ENCODE peak calls at places on chromosome 20, in seven cellular contexts. G is erythroblast; H is left lung; I is GM12865; C is AG08395; M is stimulated activated naive CD4-positive, alpha-beta T cell; V is H4. F is an unnamed sample.

GRCh38 chr20:48875914-48876240 is 45.6 kb upstream of the ARFGEF2 start:
- DNase-seq in M (no peak), V (no peak), I (peak), G (peak), H (no peak), C (peak), F (no peak)

GRCh38 chr20:10475225-10475624 is 40.1 kb downstream of the SLX4IP start:
- DNase-seq in I (no peak), H (no peak), G (peak), C (no peak), M (no peak), V (no peak), F (no peak)

GRCh38 chr20:40600441-40601235 is 88.4 kb downstream of the MAFB start:
- DNase-seq in I (no peak), H (no peak), V (no peak), G (no peak), C (no peak), M (no peak), F (no peak)

GRCh38 chr20:37986873-37987601 is 46.2 kb downstream of the TTI1 start:
- DNase-seq in G (peak), V (peak), H (peak), I (no peak), C (peak), M (no peak), F (peak)

GRCh38 chr20:47857142-47857993 is 72.1 kb upstream of the SULF2 start:
- DNase-seq in G (no peak), M (no peak), I (peak), V (no peak), H (no peak), C (peak), F (no peak)

GRCh38 chr20:54275359-54276108 is 67.6 kb downstream of the PFDN4 start:
- DNase-seq in C (no peak), V (no peak), I (no peak), H (no peak), M (no peak), G (no peak), F (no peak)

GRCh38 chr20:59749293-59749680 is 144.9 kb downstream of the PHACTR3 start:
- DNase-seq in M (no peak), G (no peak), V (no peak), C (peak), I (no peak), H (no peak), F (no peak)

GRCh38 chr20:35821807-35822242 is 50.0 kb downstream of the PHF20 start:
- DNase-seq in H (no peak), G (no peak), V (no peak), M (no peak), C (peak), I (no peak), F (no peak)

GRCh38 chr20:34582911-34583310 is 24.4 kb downstream of the MAP1LC3A start:
- DNase-seq in V (no peak), G (no peak), M (no peak), I (no peak), C (no peak), H (no peak), F (no peak)

GRCh38 chr20:18052856-18053255 is 4.9 kb downstream of the OVOL2 start:
- DNase-seq in M (no peak), V (no peak), C (no peak), G (no peak), H (no peak), I (no peak), F (no peak)

GRCh38 chr20:24912397-24913075 is 36.5 kb upstream of the CST7 start:
- DNase-seq in V (no peak), G (no peak), M (no peak), C (no peak), I (no peak), H (no peak), F (no peak)

GRCh38 chr20:51237278-51237677 is 214.4 kb upstream of the KCNG1 start:
- DNase-seq in I (no peak), C (peak), V (no peak), M (no peak), G (no peak), H (no peak), F (no peak)

GRCh38 chr20:23142162-23143050 is 56.3 kb upstream of the CD93 start:
- DNase-seq in V (no peak), G (no peak), H (peak), I (peak), M (no peak), C (no peak), F (no peak)

GRCh38 chr20:5933802-5934436 is 16.4 kb downstream of the TRMT6 start:
- DNase-seq in V (no peak), I (peak), H (no peak), G (peak), C (peak), M (no peak), F (no peak)

GRCh38 chr20:18989736-18990474 is 176.3 kb downstream of the SCP2D1 start:
- DNase-seq in H (no peak), I (no peak), C (no peak), M (no peak), G (no peak), V (no peak), F (no peak)

GRCh38 chr20:10665791-10666190 is 8.0 kb downstream of the JAG1 start:
- DNase-seq in V (no peak), H (no peak), M (no peak), C (no peak), G (no peak), I (no peak), F (no peak)

GRCh38 chr20:56957737-56958553 is 308.5 kb downstream of the BMP7 start:
- DNase-seq in G (no peak), V (peak), M (no peak), C (peak), I (no peak), H (no peak), F (no peak)

GRCh38 chr20:38435555-38435939 is 419 bp upstream of the SNHG17 start:
- DNase-seq in I (no peak), M (no peak), H (no peak), C (peak), V (no peak), G (no peak), F (no peak)

GRCh38 chr20:18537651-18538050 is 29.6 kb upstream of the SMIM26 start:
- DNase-seq in C (no peak), V (no peak), I (no peak), H (no peak), G (no peak), M (no peak), F (no peak)

GRCh38 chr20:40657526-40657925 is 31.5 kb downstream of the MAFB start:
- DNase-seq in V (no peak), M (no peak), G (no peak), H (no peak), I (no peak), C (peak), F (no peak)

GRCh38 chr20:21505810-21506530 is 7.9 kb downstream of the NKX2-2 start:
- DNase-seq in M (peak), H (no peak), G (peak), V (no peak), C (peak), I (peak), F (no peak)

GRCh38 chr20:22339946-22340345 is 244.4 kb downstream of the FOXA2 start:
- DNase-seq in M (no peak), H (no peak), V (no peak), C (no peak), G (no peak), I (no peak), F (no peak)

GRCh38 chr20:34863421-34863965 is 9.2 kb downstream of the GGT7 start:
- DNase-seq in H (no peak), I (no peak), C (no peak), V (no peak), M (no peak), G (no peak), F (no peak)

GRCh38 chr20:18727032-18727508 is 86.5 kb upstream of the SCP2D1 start:
- DNase-seq in V (no peak), I (no peak), C (no peak), M (no peak), G (no peak), H (no peak), F (no peak)

GRCh38 chr20:57407541-57407956 is 16.4 kb downstream of the RBM38 start:
- DNase-seq in M (no peak), I (no peak), V (no peak), H (no peak), G (no peak), C (no peak), F (no peak)

GRCh38 chr20:35226775-35227681 is 538 bp downstream of the MMP24 start:
- DNase-seq in G (peak), M (no peak), V (no peak), I (peak), C (peak), H (peak), F (no peak)

GRCh38 chr20:35991142-35991771 is 22.9 kb downstream of the CNBD2 start:
- DNase-seq in I (peak), C (peak), V (no peak), M (no peak), G (peak), H (no peak), F (no peak)

GRCh38 chr20:13012886-13013285 is 4.1 kb downstream of the SPTLC3 start:
- DNase-seq in C (no peak), M (no peak), G (no peak), I (no peak), V (no peak), H (no peak), F (no peak)

GRCh38 chr20:55057779-55058415 is 582.5 kb downstream of the DOK5 start:
- DNase-seq in H (no peak), V (peak), M (no peak), G (peak), I (no peak), C (no peak), F (no peak)

GRCh38 chr20:2507875-2508630 is 662 bp downstream of the ZNF343 start:
- DNase-seq in C (peak), M (no peak), I (peak), H (no peak), G (peak), V (no peak), F (no peak)

GRCh38 chr20:18380908-18381529 is 85.8 kb downstream of the DZANK1 start:
- DNase-seq in G (no peak), I (no peak), H (no peak), M (no peak), C (no peak), V (no peak), F (no peak)

GRCh38 chr20:50312682-50313187 is 122.1 kb downstream of the CEBPB start:
- DNase-seq in M (no peak), C (peak), G (no peak), V (peak), H (peak), I (no peak), F (no peak)

GRCh38 chr20:34112600-34113061 is 588 bp upstream of the EIF2S2 start:
- DNase-seq in G (peak), H (peak), M (no peak), V (peak), C (peak), I (peak), F (no peak)

GRCh38 chr20:62495798-62496325 is 20.1 kb upstream of the GATA5 start:
- DNase-seq in G (no peak), M (no peak), V (no peak), C (no peak), H (no peak), I (no peak), F (no peak)

F was measured in AG04450.